ENCODE peak calls at places on chromosomes 2 and 18, in eight cellular contexts. One of them, this sample, is unnamed.

GRCh38 chr2:13193900-13194299 is 477.2 kb downstream of the TRIB2 start:
- DNase-seq in GM03348: peak
- DNase-seq in CD4-positive, alpha-beta T cell: no peak
- DNase-seq in substantia nigra: no peak
- DNase-seq in germinal center: peak
- DNase-seq in transverse colon: no peak
- DNase-seq in memory B cell: no peak
- DNase-seq in GM10248: peak
- DNase-seq in this sample: no peak

GRCh38 chr18:11136241-11136640 is 13.1 kb downstream of the PIEZO2 start:
- DNase-seq in GM03348: no peak
- DNase-seq in CD4-positive, alpha-beta T cell: no peak
- DNase-seq in substantia nigra: no peak
- DNase-seq in germinal center: no peak
- DNase-seq in transverse colon: no peak
- DNase-seq in memory B cell: no peak
- DNase-seq in GM10248: no peak
- DNase-seq in this sample: no peak

GRCh38 chr2:225091336-225091735 is 49.1 kb upstream of the DOCK10 start:
- DNase-seq in GM03348: peak
- DNase-seq in CD4-positive, alpha-beta T cell: no peak
- DNase-seq in substantia nigra: no peak
- DNase-seq in germinal center: no peak
- DNase-seq in transverse colon: no peak
- DNase-seq in memory B cell: no peak
- DNase-seq in GM10248: no peak
- DNase-seq in this sample: no peak

GRCh38 chr2:241562269-241562891 is 3.8 kb downstream of the BOK start:
- DNase-seq in GM03348: peak
- DNase-seq in CD4-positive, alpha-beta T cell: no peak
- DNase-seq in substantia nigra: no peak
- DNase-seq in germinal center: no peak
- DNase-seq in transverse colon: no peak
- DNase-seq in memory B cell: no peak
- DNase-seq in GM10248: no peak
- DNase-seq in this sample: no peak

GRCh38 chr2:207161724-207162123 is 4.0 kb downstream of the KLF7 start:
- DNase-seq in GM03348: no peak
- DNase-seq in CD4-positive, alpha-beta T cell: no peak
- DNase-seq in substantia nigra: no peak
- DNase-seq in germinal center: no peak
- DNase-seq in transverse colon: no peak
- DNase-seq in memory B cell: no peak
- DNase-seq in GM10248: no peak
- DNase-seq in this sample: no peak

GRCh38 chr18:49786019-49786720 is 27.2 kb downstream of the ACAA2 start:
- DNase-seq in GM03348: no peak
- DNase-seq in CD4-positive, alpha-beta T cell: no peak
- DNase-seq in substantia nigra: no peak
- DNase-seq in germinal center: no peak
- DNase-seq in transverse colon: no peak
- DNase-seq in memory B cell: no peak
- DNase-seq in GM10248: no peak
- DNase-seq in this sample: no peak

GRCh38 chr2:212936572-212936971 is 214.8 kb downstream of the IKZF2 start:
- DNase-seq in GM03348: no peak
- DNase-seq in CD4-positive, alpha-beta T cell: no peak
- DNase-seq in substantia nigra: no peak
- DNase-seq in germinal center: no peak
- DNase-seq in transverse colon: no peak
- DNase-seq in memory B cell: no peak
- DNase-seq in GM10248: no peak
- DNase-seq in this sample: no peak

GRCh38 chr18:393558-393957 is 106.9 kb downstream of the COLEC12 start:
- DNase-seq in GM03348: no peak
- DNase-seq in CD4-positive, alpha-beta T cell: no peak
- DNase-seq in substantia nigra: no peak
- DNase-seq in germinal center: no peak
- DNase-seq in transverse colon: no peak
- DNase-seq in memory B cell: no peak
- DNase-seq in GM10248: no peak
- DNase-seq in this sample: no peak

GRCh38 chr2:232276739-232277313 is 101.7 kb upstream of the ALPP start:
- DNase-seq in GM03348: no peak
- DNase-seq in CD4-positive, alpha-beta T cell: no peak
- DNase-seq in substantia nigra: no peak
- DNase-seq in germinal center: no peak
- DNase-seq in transverse colon: no peak
- DNase-seq in memory B cell: no peak
- DNase-seq in GM10248: no peak
- DNase-seq in this sample: no peak

GRCh38 chr18:60322591-60322990 is 50.0 kb downstream of the MC4R start:
- DNase-seq in GM03348: no peak
- DNase-seq in CD4-positive, alpha-beta T cell: no peak
- DNase-seq in substantia nigra: no peak
- DNase-seq in germinal center: no peak
- DNase-seq in transverse colon: no peak
- DNase-seq in memory B cell: no peak
- DNase-seq in GM10248: no peak
- DNase-seq in this sample: no peak

GRCh38 chr2:715847-716573 is 38.8 kb upstream of the TMEM18 start:
- DNase-seq in GM03348: peak
- DNase-seq in CD4-positive, alpha-beta T cell: no peak
- DNase-seq in substantia nigra: no peak
- DNase-seq in germinal center: no peak
- DNase-seq in transverse colon: no peak
- DNase-seq in memory B cell: no peak
- DNase-seq in GM10248: no peak
- DNase-seq in this sample: no peak

GRCh38 chr2:239279508-239280295 is 121.1 kb downstream of the HDAC4 start:
- DNase-seq in GM03348: no peak
- DNase-seq in CD4-positive, alpha-beta T cell: no peak
- DNase-seq in substantia nigra: no peak
- DNase-seq in germinal center: no peak
- DNase-seq in transverse colon: peak
- DNase-seq in memory B cell: no peak
- DNase-seq in GM10248: no peak
- DNase-seq in this sample: no peak

GRCh38 chr2:102618452-102619413 is 620 bp upstream of the SLC9A2 start:
- DNase-seq in GM03348: peak
- DNase-seq in CD4-positive, alpha-beta T cell: no peak
- DNase-seq in substantia nigra: no peak
- DNase-seq in germinal center: no peak
- DNase-seq in transverse colon: peak
- DNase-seq in memory B cell: no peak
- DNase-seq in GM10248: peak
- DNase-seq in this sample: peak

GRCh38 chr18:28109781-28110460 is 67.0 kb downstream of the CDH2 start:
- DNase-seq in GM03348: no peak
- DNase-seq in CD4-positive, alpha-beta T cell: no peak
- DNase-seq in substantia nigra: no peak
- DNase-seq in germinal center: no peak
- DNase-seq in transverse colon: no peak
- DNase-seq in memory B cell: no peak
- DNase-seq in GM10248: no peak
- DNase-seq in this sample: no peak

GRCh38 chr2:100620481-100620880 is 57.7 kb downstream of the PDCL3 start:
- DNase-seq in GM03348: no peak
- DNase-seq in CD4-positive, alpha-beta T cell: no peak
- DNase-seq in substantia nigra: no peak
- DNase-seq in germinal center: no peak
- DNase-seq in transverse colon: no peak
- DNase-seq in memory B cell: no peak
- DNase-seq in GM10248: no peak
- DNase-seq in this sample: no peak

GRCh38 chr2:181628590-181629585 is 28.0 kb downstream of the CERKL start:
- DNase-seq in GM03348: no peak
- DNase-seq in CD4-positive, alpha-beta T cell: no peak
- DNase-seq in substantia nigra: no peak
- DNase-seq in germinal center: no peak
- DNase-seq in transverse colon: no peak
- DNase-seq in memory B cell: no peak
- DNase-seq in GM10248: no peak
- DNase-seq in this sample: no peak

GRCh38 chr2:114025030-114025429 is 135.1 kb downstream of the ACTR3 start:
- DNase-seq in GM03348: no peak
- DNase-seq in CD4-positive, alpha-beta T cell: no peak
- DNase-seq in substantia nigra: no peak
- DNase-seq in germinal center: no peak
- DNase-seq in transverse colon: no peak
- DNase-seq in memory B cell: no peak
- DNase-seq in GM10248: no peak
- DNase-seq in this sample: no peak

GRCh38 chr2:159172403-159172802 is 114.1 kb downstream of the WDSUB1 start:
- DNase-seq in GM03348: no peak
- DNase-seq in CD4-positive, alpha-beta T cell: no peak
- DNase-seq in substantia nigra: no peak
- DNase-seq in germinal center: no peak
- DNase-seq in transverse colon: no peak
- DNase-seq in memory B cell: no peak
- DNase-seq in GM10248: no peak
- DNase-seq in this sample: no peak

GRCh38 chr2:168603439-168603961 is 147.4 kb downstream of the CERS6 start:
- DNase-seq in GM03348: no peak
- DNase-seq in CD4-positive, alpha-beta T cell: no peak
- DNase-seq in substantia nigra: no peak
- DNase-seq in germinal center: no peak
- DNase-seq in transverse colon: no peak
- DNase-seq in memory B cell: no peak
- DNase-seq in GM10248: no peak
- DNase-seq in this sample: no peak

GRCh38 chr2:181123798-181124217 is 143.4 kb downstream of the UBE2E3 start:
- DNase-seq in GM03348: no peak
- DNase-seq in CD4-positive, alpha-beta T cell: peak
- DNase-seq in substantia nigra: no peak
- DNase-seq in germinal center: no peak
- DNase-seq in transverse colon: peak
- DNase-seq in memory B cell: no peak
- DNase-seq in GM10248: peak
- DNase-seq in this sample: no peak

GRCh38 chr2:14633451-14634211 is 1.1 kb downstream of the LRATD1 start:
- DNase-seq in GM03348: peak
- DNase-seq in CD4-positive, alpha-beta T cell: no peak
- DNase-seq in substantia nigra: no peak
- DNase-seq in germinal center: peak
- DNase-seq in transverse colon: peak
- DNase-seq in memory B cell: no peak
- DNase-seq in GM10248: peak
- DNase-seq in this sample: peak

GRCh38 chr2:20450201-20451108 is 3.6 kb downstream of the RHOB start:
- DNase-seq in GM03348: peak
- DNase-seq in CD4-positive, alpha-beta T cell: no peak
- DNase-seq in substantia nigra: peak
- DNase-seq in germinal center: no peak
- DNase-seq in transverse colon: peak
- DNase-seq in memory B cell: no peak
- DNase-seq in GM10248: no peak
- DNase-seq in this sample: peak

GRCh38 chr2:132515010-132515409 is 98.4 kb downstream of the GPR39 start:
- DNase-seq in GM03348: no peak
- DNase-seq in CD4-positive, alpha-beta T cell: no peak
- DNase-seq in substantia nigra: no peak
- DNase-seq in germinal center: no peak
- DNase-seq in transverse colon: no peak
- DNase-seq in memory B cell: no peak
- DNase-seq in GM10248: no peak
- DNase-seq in this sample: no peak

GRCh38 chr18:50849448-50849847 is 29.5 kb upstream of the ME2 start:
- DNase-seq in GM03348: no peak
- DNase-seq in CD4-positive, alpha-beta T cell: no peak
- DNase-seq in substantia nigra: no peak
- DNase-seq in germinal center: no peak
- DNase-seq in transverse colon: no peak
- DNase-seq in memory B cell: no peak
- DNase-seq in GM10248: no peak
- DNase-seq in this sample: no peak

GRCh38 chr2:63486861-63487290 is 101.4 kb downstream of the WDPCP start:
- DNase-seq in GM03348: no peak
- DNase-seq in CD4-positive, alpha-beta T cell: no peak
- DNase-seq in substantia nigra: no peak
- DNase-seq in germinal center: no peak
- DNase-seq in transverse colon: no peak
- DNase-seq in memory B cell: no peak
- DNase-seq in GM10248: no peak
- DNase-seq in this sample: no peak

GRCh38 chr2:25252291-25253152 is 84.1 kb upstream of the POMC start:
- DNase-seq in GM03348: peak
- DNase-seq in CD4-positive, alpha-beta T cell: peak
- DNase-seq in substantia nigra: no peak
- DNase-seq in germinal center: peak
- DNase-seq in transverse colon: peak
- DNase-seq in memory B cell: peak
- DNase-seq in GM10248: peak
- DNase-seq in this sample: peak

GRCh38 chr2:19893520-19894134 is 8.2 kb downstream of the TTC32 start:
- DNase-seq in GM03348: peak
- DNase-seq in CD4-positive, alpha-beta T cell: no peak
- DNase-seq in substantia nigra: no peak
- DNase-seq in germinal center: no peak
- DNase-seq in transverse colon: no peak
- DNase-seq in memory B cell: no peak
- DNase-seq in GM10248: peak
- DNase-seq in this sample: no peak

GRCh38 chr2:84493494-84493893 is 22.8 kb upstream of the DNAH6 start:
- DNase-seq in GM03348: peak
- DNase-seq in CD4-positive, alpha-beta T cell: no peak
- DNase-seq in substantia nigra: no peak
- DNase-seq in germinal center: no peak
- DNase-seq in transverse colon: no peak
- DNase-seq in memory B cell: no peak
- DNase-seq in GM10248: no peak
- DNase-seq in this sample: peak

This sample was measured in posterior cingulate gyrus.